ENCODE peak calls at places on chromosomes 1 and 21, in four cellular contexts. One of them, this sample, is unnamed.
A peak's percentile ranks its signal among the peaks of the same experiment; 100 is the strongest.

GRCh38 chr1:36160949-36161485 is 5.1 kb downstream of the MAP7D1 start:
- DNase-seq in GM13976: peak; percentile 79
- DNase-seq in BE2C: no peak
- DNase-seq in activated CD8-positive, alpha-beta memory T cell treated with anti-CD3 and anti-CD28 coated beads for 1 hour: no peak
- DNase-seq in this sample: no peak

GRCh38 chr1:179129702-179130473 is 48.0 kb downstream of the TOR3A start:
- DNase-seq in GM13976: peak; percentile 76
- DNase-seq in activated CD8-positive, alpha-beta memory T cell treated with anti-CD3 and anti-CD28 coated beads for 1 hour: no peak
- DNase-seq in BE2C: no peak
- DNase-seq in this sample: no peak

GRCh38 chr1:236896716-236897115 is 101.6 kb downstream of the MTR start:
- DNase-seq in GM13976: no peak
- DNase-seq in activated CD8-positive, alpha-beta memory T cell treated with anti-CD3 and anti-CD28 coated beads for 1 hour: no peak
- DNase-seq in BE2C: no peak
- DNase-seq in this sample: no peak

GRCh38 chr1:223706077-223706988 is 6.0 kb upstream of the CAPN2 start:
- DNase-seq in GM13976: no peak
- DNase-seq in BE2C: peak; percentile 55
- DNase-seq in activated CD8-positive, alpha-beta memory T cell treated with anti-CD3 and anti-CD28 coated beads for 1 hour: no peak
- DNase-seq in this sample: no peak

GRCh38 chr1:219913005-219913404 is 15.4 kb downstream of the SLC30A10 start:
- DNase-seq in GM13976: no peak
- DNase-seq in activated CD8-positive, alpha-beta memory T cell treated with anti-CD3 and anti-CD28 coated beads for 1 hour: no peak
- DNase-seq in BE2C: no peak
- DNase-seq in this sample: no peak

GRCh38 chr1:26593385-26593784 is 63.8 kb downstream of the RPS6KA1 start:
- DNase-seq in BE2C: no peak
- DNase-seq in GM13976: no peak
- DNase-seq in activated CD8-positive, alpha-beta memory T cell treated with anti-CD3 and anti-CD28 coated beads for 1 hour: no peak
- DNase-seq in this sample: no peak

GRCh38 chr1:83102630-83103071 is 896.3 kb downstream of the TTLL7 start:
- DNase-seq in GM13976: no peak
- DNase-seq in BE2C: no peak
- DNase-seq in activated CD8-positive, alpha-beta memory T cell treated with anti-CD3 and anti-CD28 coated beads for 1 hour: no peak
- DNase-seq in this sample: no peak

GRCh38 chr1:88394958-88395357 is 289.1 kb upstream of the PKN2 start:
- DNase-seq in GM13976: no peak
- DNase-seq in BE2C: no peak
- DNase-seq in activated CD8-positive, alpha-beta memory T cell treated with anti-CD3 and anti-CD28 coated beads for 1 hour: no peak
- DNase-seq in this sample: no peak

GRCh38 chr21:21238882-21239400 is 240.7 kb downstream of the NCAM2 start:
- DNase-seq in activated CD8-positive, alpha-beta memory T cell treated with anti-CD3 and anti-CD28 coated beads for 1 hour: no peak
- DNase-seq in BE2C: peak; percentile 53
- DNase-seq in GM13976: no peak
- DNase-seq in this sample: no peak

GRCh38 chr21:16086121-16086520 is 356.3 kb downstream of the USP25 start:
- DNase-seq in activated CD8-positive, alpha-beta memory T cell treated with anti-CD3 and anti-CD28 coated beads for 1 hour: no peak
- DNase-seq in BE2C: no peak
- DNase-seq in GM13976: no peak
- DNase-seq in this sample: no peak

GRCh38 chr1:25017436-25018109 is 87.5 kb upstream of the RUNX3 start:
- DNase-seq in GM13976: no peak
- DNase-seq in activated CD8-positive, alpha-beta memory T cell treated with anti-CD3 and anti-CD28 coated beads for 1 hour: no peak
- DNase-seq in BE2C: no peak
- DNase-seq in this sample: no peak